ENCODE peak calls at places on chromosomes 1 and 21, in seven cellular contexts. I, S, C, L, J, K and D are unnamed samples.

GRCh38 chr1:5430911-5431310 is 561.3 kb downstream of the NPHP4 start:
- DNase-seq in S (no peak), C (no peak), J (no peak), K (no peak), L (no peak), I (no peak), D (no peak)

GRCh38 chr1:68188644-68189340 is 43.5 kb downstream of the WLS start:
- DNase-seq in J (no peak), I (no peak), L (no peak), C (no peak), S (no peak), K (no peak), D (no peak)

GRCh38 chr21:33228455-33228854 is 1.3 kb upstream of the IFNAR2 start:
- DNase-seq in S (no peak), K (no peak), J (no peak), L (no peak), I (no peak), C (no peak), D (no peak)

GRCh38 chr1:4529579-4530445 is 124.6 kb upstream of the AJAP1 start:
- DNase-seq in L (no peak), I (no peak), K (no peak), S (no peak), C (no peak), J (no peak), D (no peak)

GRCh38 chr1:211068976-211069375 is 65.0 kb downstream of the KCNH1 start:
- DNase-seq in L (no peak), C (no peak), S (no peak), J (no peak), I (no peak), K (no peak), D (no peak)

GRCh38 chr1:89065077-89065868 is at the start of gene GBP1:
- DNase-seq in S (no peak), K (peak), I (no peak), J (peak), L (no peak), C (no peak), D (no peak)

GRCh38 chr1:180863158-180863775 is 49.4 kb upstream of the KIAA1614 start:
- DNase-seq in I (peak), L (no peak), K (peak), S (no peak), J (peak), C (no peak), D (peak)

GRCh38 chr1:91805343-91805801 is 80.6 kb downstream of the TGFBR3 start:
- DNase-seq in L (no peak), S (no peak), I (no peak), C (no peak), J (no peak), K (no peak), D (no peak)

GRCh38 chr21:38688068-38688467 is 117.7 kb upstream of the ETS2 start:
- DNase-seq in I (no peak), C (no peak), J (no peak), L (no peak), S (no peak), K (no peak), D (no peak)

GRCh38 chr1:193988885-193989284 is 802.5 kb upstream of the B3GALT2 start:
- DNase-seq in I (no peak), S (no peak), K (no peak), C (no peak), J (no peak), L (no peak), D (no peak)

GRCh38 chr1:55898191-55898590 is 681.2 kb downstream of the PLPP3 start:
- DNase-seq in S (no peak), I (no peak), L (no peak), K (peak), C (no peak), J (no peak), D (no peak)

GRCh38 chr1:196649990-196650389 is 1.9 kb upstream of the CFH start:
- DNase-seq in J (no peak), C (no peak), I (no peak), L (no peak), S (no peak), K (no peak), D (no peak)

GRCh38 chr21:46046471-46046870 is 51.4 kb upstream of the COL6A2 start:
- DNase-seq in I (no peak), C (no peak), L (no peak), J (no peak), S (peak), K (no peak), D (no peak)

GRCh38 chr1:221887091-221887746 is 145.3 kb upstream of the DUSP10 start:
- DNase-seq in C (peak), S (peak), L (no peak), K (peak), J (peak), I (no peak), D (peak)

GRCh38 chr1:48761411-48761810 is 15.3 kb downstream of the BEND5 start:
- DNase-seq in J (no peak), L (no peak), I (no peak), K (no peak), S (no peak), C (no peak), D (no peak)

GRCh38 chr1:17570228-17570627 is 30.7 kb downstream of the ARHGEF10L start:
- DNase-seq in C (no peak), I (no peak), L (no peak), K (no peak), J (no peak), S (no peak), D (no peak)

GRCh38 chr1:36771678-36772284 is 262.5 kb downstream of the GRIK3 start:
- DNase-seq in L (no peak), C (no peak), I (no peak), S (no peak), K (no peak), J (no peak), D (peak)

GRCh38 chr1:234861761-234862160 is 251.8 kb upstream of the IRF2BP2 start:
- DNase-seq in S (no peak), L (no peak), I (no peak), J (no peak), C (no peak), K (no peak), D (no peak)

GRCh38 chr1:235207202-235207565 is 46.1 kb upstream of the RBM34 start:
- DNase-seq in S (no peak), C (no peak), K (no peak), I (no peak), J (no peak), L (peak), D (no peak)

GRCh38 chr1:31095298-31095981 is 29.9 kb upstream of the PUM1 start:
- DNase-seq in K (peak), J (no peak), S (no peak), I (no peak), C (no peak), L (no peak), D (no peak)

GRCh38 chr1:33872681-33873080 is 8.8 kb downstream of the HMGB4 start:
- DNase-seq in S (no peak), K (no peak), C (no peak), J (no peak), L (no peak), I (peak), D (no peak)

GRCh38 chr1:235708390-235708962 is 58.9 kb upstream of the GNG4 start:
- DNase-seq in S (no peak), C (peak), J (no peak), L (no peak), I (no peak), K (peak), D (no peak)

GRCh38 chr1:238088891-238089290 is 198.2 kb upstream of the ZP4 start:
- DNase-seq in I (no peak), K (no peak), C (no peak), S (no peak), J (no peak), L (no peak), D (peak)

GRCh38 chr1:214570442-214570841 is 19.0 kb upstream of the PTPN14 start:
- DNase-seq in I (no peak), J (no peak), K (no peak), C (no peak), L (no peak), S (no peak), D (no peak)

GRCh38 chr21:26708223-26708800 is 135.2 kb upstream of the CYYR1 start:
- DNase-seq in I (no peak), L (no peak), S (no peak), J (no peak), K (no peak), C (no peak), D (no peak)

GRCh38 chr1:40393173-40393572 is 19.6 kb downstream of the SMAP2 start:
- DNase-seq in L (no peak), S (no peak), I (no peak), J (no peak), C (no peak), K (no peak), D (no peak)

GRCh38 chr21:26715878-26716506 is 129.2 kb downstream of the ADAMTS1 start:
- DNase-seq in J (peak), K (peak), C (no peak), S (no peak), L (no peak), I (peak), D (peak)

GRCh38 chr1:21922103-21923014 is 14.8 kb downstream of the HSPG2 start:
- DNase-seq in L (no peak), C (no peak), K (no peak), J (no peak), S (no peak), I (no peak), D (peak)

GRCh38 chr1:170230323-170230722 is 84.6 kb downstream of the NTMT2 start:
- DNase-seq in C (no peak), L (no peak), J (no peak), S (no peak), I (no peak), K (no peak), D (no peak)

GRCh38 chr1:21878840-21879478 is 58.2 kb downstream of the HSPG2 start:
- DNase-seq in J (no peak), S (peak), I (no peak), C (no peak), K (no peak), L (no peak), D (no peak)

GRCh38 chr1:221174598-221174997 is 295.4 kb downstream of the HLX start:
- DNase-seq in S (peak), L (no peak), J (no peak), I (no peak), K (no peak), C (no peak), D (peak)

GRCh38 chr1:198597690-198598430 is 41.0 kb upstream of the PTPRC start:
- DNase-seq in I (no peak), C (no peak), J (no peak), S (no peak), K (no peak), L (no peak), D (no peak)

GRCh38 chr1:21816602-21817302 is 4.7 kb downstream of the LDLRAD2 start:
- DNase-seq in S (no peak), I (no peak), L (no peak), J (no peak), C (no peak), K (peak), D (peak)

GRCh38 chr1:173002891-173003582 is 47.7 kb downstream of the TNFSF18 start:
- DNase-seq in C (peak), I (no peak), K (peak), L (no peak), J (no peak), S (no peak), D (no peak)

GRCh38 chr1:5485436-5485835 is 506.8 kb downstream of the NPHP4 start:
- DNase-seq in I (no peak), L (no peak), J (no peak), K (no peak), C (no peak), S (no peak), D (no peak)

GRCh38 chr1:3244539-3245315 is 175.7 kb downstream of the PRDM16 start:
- DNase-seq in I (no peak), L (no peak), K (no peak), C (no peak), J (no peak), S (peak), D (no peak)

GRCh38 chr1:103525114-103525606 is 339 bp upstream of the RNPC3 start:
- DNase-seq in K (peak), I (peak), J (peak), S (no peak), L (no peak), C (no peak), D (peak)

GRCh38 chr1:230773396-230774033 is 26.3 kb downstream of the CAPN9 start:
- DNase-seq in J (no peak), I (no peak), K (no peak), L (no peak), S (no peak), C (no peak), D (no peak)

GRCh38 chr1:75472089-75472970 is 138.6 kb downstream of the SLC44A5 start:
- DNase-seq in L (no peak), C (no peak), J (no peak), K (no peak), I (no peak), S (no peak), D (no peak)

GRCh38 chr1:89942825-89943658 is 51.9 kb upstream of the ZNF326 start:
- DNase-seq in L (no peak), J (no peak), K (peak), I (no peak), C (no peak), S (no peak), D (no peak)